ENCODE peak calls at places on chromosomes 7 and 10, in six cellular contexts. One of them, this sample, is unnamed.

GRCh38 chr7:106421181-106421762 is 136.5 kb upstream of the NAMPT start:
- DNase-seq in IMR-90: peak; percentile 95
- DNase-seq in H9: no peak
- DNase-seq in neuronal stem cell: no peak
- DNase-seq in mesendoderm: no peak
- DNase-seq in H1: no peak
- DNase-seq in this sample: peak; percentile 94

GRCh38 chr10:70978816-70979215 is 90.5 kb upstream of the PCBD1 start:
- DNase-seq in IMR-90: no peak
- DNase-seq in H9: no peak
- DNase-seq in neuronal stem cell: no peak
- DNase-seq in mesendoderm: no peak
- DNase-seq in H1: no peak
- DNase-seq in this sample: no peak

GRCh38 chr10:58217612-58218011 is 50.1 kb downstream of the IPMK start:
- DNase-seq in IMR-90: peak; percentile 44
- DNase-seq in H9: no peak
- DNase-seq in neuronal stem cell: no peak
- DNase-seq in mesendoderm: no peak
- DNase-seq in H1: no peak
- DNase-seq in this sample: no peak

GRCh38 chr10:101558206-101558605 is 29.9 kb downstream of the POLL start:
- DNase-seq in IMR-90: no peak
- DNase-seq in H9: peak; percentile 21
- DNase-seq in neuronal stem cell: no peak
- DNase-seq in mesendoderm: no peak
- DNase-seq in H1: no peak
- DNase-seq in this sample: no peak

GRCh38 chr10:69807122-69807521 is 5.4 kb downstream of the COL13A1 start:
- DNase-seq in IMR-90: peak; percentile 84
- DNase-seq in H9: no peak
- DNase-seq in neuronal stem cell: no peak
- DNase-seq in mesendoderm: no peak
- DNase-seq in H1: no peak
- DNase-seq in this sample: peak; percentile 62

GRCh38 chr10:80472234-80473095 is 18.4 kb downstream of the TSPAN14 start:
- DNase-seq in IMR-90: peak; percentile 85
- DNase-seq in H9: no peak
- DNase-seq in neuronal stem cell: no peak
- DNase-seq in mesendoderm: no peak
- DNase-seq in H1: no peak
- DNase-seq in this sample: peak; percentile 87

GRCh38 chr10:88921194-88921593 is 31.4 kb downstream of the ACTA2 start:
- DNase-seq in IMR-90: no peak
- DNase-seq in H9: no peak
- DNase-seq in neuronal stem cell: no peak
- DNase-seq in mesendoderm: peak; percentile 51
- DNase-seq in H1: no peak
- DNase-seq in this sample: no peak

GRCh38 chr7:2978403-2978802 is 65.3 kb downstream of the CARD11 start:
- DNase-seq in IMR-90: no peak
- DNase-seq in H9: peak; percentile 69
- DNase-seq in neuronal stem cell: no peak
- DNase-seq in mesendoderm: peak; percentile 68
- DNase-seq in H1: peak; percentile 78
- DNase-seq in this sample: no peak

GRCh38 chr7:50217961-50218360 is 86.6 kb upstream of the IKZF1 start:
- DNase-seq in IMR-90: no peak
- DNase-seq in H9: no peak
- DNase-seq in neuronal stem cell: no peak
- DNase-seq in mesendoderm: no peak
- DNase-seq in H1: no peak
- DNase-seq in this sample: no peak

GRCh38 chr10:69269761-69270160 is 8.5 kb upstream of the HK1 start:
- DNase-seq in IMR-90: peak; percentile 17
- DNase-seq in H9: no peak
- DNase-seq in neuronal stem cell: no peak
- DNase-seq in mesendoderm: no peak
- DNase-seq in H1: no peak
- DNase-seq in this sample: peak; percentile 46

GRCh38 chr7:31073486-31074383 is 21.6 kb downstream of the ADCYAP1R1 start:
- DNase-seq in IMR-90: no peak
- DNase-seq in H9: no peak
- DNase-seq in neuronal stem cell: no peak
- DNase-seq in mesendoderm: no peak
- DNase-seq in H1: no peak
- DNase-seq in this sample: no peak

GRCh38 chr7:90592036-90592435 is 4.1 kb upstream of the CDK14 start:
- DNase-seq in IMR-90: no peak
- DNase-seq in H9: no peak
- DNase-seq in neuronal stem cell: no peak
- DNase-seq in mesendoderm: no peak
- DNase-seq in H1: no peak
- DNase-seq in this sample: peak; percentile 37

GRCh38 chr7:103076767-103077166 is 1.8 kb downstream of the ARMC10 start:
- DNase-seq in IMR-90: no peak
- DNase-seq in H9: no peak
- DNase-seq in neuronal stem cell: no peak
- DNase-seq in mesendoderm: no peak
- DNase-seq in H1: no peak
- DNase-seq in this sample: no peak

GRCh38 chr10:93746844-93747284 is 10.9 kb upstream of the LGI1 start:
- DNase-seq in IMR-90: peak; percentile 89
- DNase-seq in H9: peak; percentile 86
- DNase-seq in neuronal stem cell: no peak
- DNase-seq in mesendoderm: peak; percentile 97
- DNase-seq in H1: peak; percentile 66
- DNase-seq in this sample: peak; percentile 99

GRCh38 chr10:91219371-91220193 is 881 bp upstream of the PCGF5 start:
- DNase-seq in IMR-90: peak; percentile 29
- DNase-seq in H9: no peak
- DNase-seq in neuronal stem cell: no peak
- DNase-seq in mesendoderm: no peak
- DNase-seq in H1: no peak
- DNase-seq in this sample: no peak

GRCh38 chr10:112601214-112602090 is 154.4 kb downstream of the VTI1A start:
- DNase-seq in IMR-90: no peak
- DNase-seq in H9: no peak
- DNase-seq in neuronal stem cell: no peak
- DNase-seq in mesendoderm: no peak
- DNase-seq in H1: no peak
- DNase-seq in this sample: no peak

GRCh38 chr10:73798927-73799563 is 12.4 kb downstream of the NDST2 start:
- DNase-seq in IMR-90: no peak
- DNase-seq in H9: no peak
- DNase-seq in neuronal stem cell: no peak
- DNase-seq in mesendoderm: no peak
- DNase-seq in H1: no peak
- DNase-seq in this sample: no peak

GRCh38 chr7:70719120-70719519 is 412.8 kb upstream of the GALNT17 start:
- DNase-seq in IMR-90: no peak
- DNase-seq in H9: no peak
- DNase-seq in neuronal stem cell: no peak
- DNase-seq in mesendoderm: no peak
- DNase-seq in H1: no peak
- DNase-seq in this sample: no peak

GRCh38 chr10:60420991-60421894 is 31.6 kb upstream of the ANK3 start:
- DNase-seq in IMR-90: no peak
- DNase-seq in H9: no peak
- DNase-seq in neuronal stem cell: no peak
- DNase-seq in mesendoderm: no peak
- DNase-seq in H1: no peak
- DNase-seq in this sample: no peak

GRCh38 chr10:113269333-113269732 is 283.5 kb upstream of the HABP2 start:
- DNase-seq in IMR-90: no peak
- DNase-seq in H9: no peak
- DNase-seq in neuronal stem cell: no peak
- DNase-seq in mesendoderm: peak; percentile 20
- DNase-seq in H1: no peak
- DNase-seq in this sample: no peak

GRCh38 chr7:107594961-107595737 is 15.1 kb downstream of the BCAP29 start:
- DNase-seq in IMR-90: peak; percentile 94
- DNase-seq in H9: no peak
- DNase-seq in neuronal stem cell: no peak
- DNase-seq in mesendoderm: peak; percentile 79
- DNase-seq in H1: no peak
- DNase-seq in this sample: peak; percentile 72

GRCh38 chr10:99524050-99524666 is 8.6 kb upstream of the NKX2-3 start:
- DNase-seq in IMR-90: no peak
- DNase-seq in H9: no peak
- DNase-seq in neuronal stem cell: no peak
- DNase-seq in mesendoderm: peak; percentile 85
- DNase-seq in H1: no peak
- DNase-seq in this sample: peak; percentile 80

GRCh38 chr10:99522078-99522479 is 10.7 kb upstream of the NKX2-3 start:
- DNase-seq in IMR-90: no peak
- DNase-seq in H9: peak; percentile 49
- DNase-seq in neuronal stem cell: no peak
- DNase-seq in mesendoderm: no peak
- DNase-seq in H1: peak; percentile 62
- DNase-seq in this sample: peak; percentile 74

GRCh38 chr10:99523251-99523773 is 9.4 kb upstream of the NKX2-3 start:
- DNase-seq in IMR-90: no peak
- DNase-seq in H9: peak; percentile 81
- DNase-seq in neuronal stem cell: no peak
- DNase-seq in mesendoderm: peak; percentile 88
- DNase-seq in H1: peak; percentile 68
- DNase-seq in this sample: peak; percentile 84

GRCh38 chr10:99521474-99522077 is 11.2 kb upstream of the NKX2-3 start:
- DNase-seq in IMR-90: no peak
- DNase-seq in H9: peak; percentile 59
- DNase-seq in neuronal stem cell: no peak
- DNase-seq in mesendoderm: peak; percentile 67
- DNase-seq in H1: peak; percentile 62
- DNase-seq in this sample: peak; percentile 75

DNA sequence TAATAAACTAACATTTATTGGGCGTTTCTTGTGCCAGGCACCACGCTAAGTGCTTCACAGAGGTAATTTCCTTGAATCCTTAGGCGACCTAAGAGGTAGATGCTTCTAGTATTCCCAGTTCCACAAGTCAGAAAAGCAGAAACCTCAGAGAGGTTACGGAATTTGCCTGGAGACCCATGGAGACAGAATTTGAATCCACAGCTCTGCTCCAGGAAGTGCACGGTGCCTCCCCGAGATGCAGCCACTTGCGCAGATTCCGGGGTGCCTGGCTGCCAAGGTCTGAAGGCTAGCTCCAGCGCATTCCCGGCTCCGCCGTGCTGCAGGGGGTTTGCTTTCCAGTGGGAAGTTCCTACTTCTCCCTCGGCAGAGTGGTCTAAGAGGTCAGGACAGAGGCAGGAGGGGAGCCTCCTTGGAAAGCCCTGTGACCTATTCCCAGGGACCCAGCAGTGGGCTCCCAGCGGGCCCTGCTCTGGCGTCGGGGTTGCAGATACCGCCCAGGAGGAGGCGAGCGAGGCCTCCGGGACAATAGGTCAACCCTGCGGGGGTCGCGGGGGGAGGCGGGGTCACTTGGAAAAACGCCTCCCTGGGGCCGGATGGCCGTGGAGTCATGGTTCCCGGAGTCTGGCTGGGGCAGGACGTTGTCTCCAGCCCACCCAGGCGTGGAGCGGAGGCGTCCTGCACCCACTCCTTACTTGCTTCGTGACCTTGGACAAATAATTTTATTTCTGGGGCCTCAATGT is 10.1 kb upstream of the NKX2-3 start:
- DNase-seq in IMR-90: no peak
- DNase-seq in H9: peak; percentile 87
- DNase-seq in neuronal stem cell: no peak
- DNase-seq in mesendoderm: peak; percentile 88
- DNase-seq in H1: peak; percentile 89
- DNase-seq in this sample: peak; percentile 66
- H3K18ac ChIP-seq in IMR-90: no peak overlapping the region
- H3K18ac ChIP-seq in H9: no peak overlapping the region
- H3K18ac ChIP-seq in neuronal stem cell: peak overlapping the region; percentile 68
- H3K18ac ChIP-seq in mesendoderm: no peak overlapping the region
- H3K18ac ChIP-seq in H1: peak overlapping the region; percentile 28
- H3K18ac ChIP-seq in this sample: peak overlapping the region; percentile 89

GRCh38 chr7:908159-908918 is 32.0 kb downstream of the GET4 start:
- DNase-seq in IMR-90: no peak
- DNase-seq in H9: no peak
- DNase-seq in neuronal stem cell: no peak
- DNase-seq in mesendoderm: no peak
- DNase-seq in H1: no peak
- DNase-seq in this sample: no peak
- H3K18ac ChIP-seq in IMR-90: no peak overlapping the region
- H3K18ac ChIP-seq in H9: no peak overlapping the region
- H3K18ac ChIP-seq in neuronal stem cell: peak overlapping the region; percentile 87
- H3K18ac ChIP-seq in mesendoderm: no peak overlapping the region
- H3K18ac ChIP-seq in H1: no peak overlapping the region
- H3K18ac ChIP-seq in this sample: peak overlapping the region; percentile 50

GRCh38 chr7:120860151-120860550 is 2.2 kb upstream of the TSPAN12 start:
- DNase-seq in IMR-90: no peak
- DNase-seq in H9: no peak
- DNase-seq in neuronal stem cell: no peak
- DNase-seq in mesendoderm: no peak
- DNase-seq in H1: no peak
- DNase-seq in this sample: no peak

GRCh38 chr7:120856621-120857352 is 1.2 kb downstream of the TSPAN12 start:
- DNase-seq in IMR-90: peak; percentile 8
- DNase-seq in H9: peak; percentile 76
- DNase-seq in neuronal stem cell: peak; percentile 75
- DNase-seq in mesendoderm: peak; percentile 92
- DNase-seq in H1: peak; percentile 79
- DNase-seq in this sample: peak; percentile 74

GRCh38 chr7:120856198-120856597 is 1.7 kb downstream of the TSPAN12 start:
- DNase-seq in IMR-90: no peak
- DNase-seq in H9: no peak
- DNase-seq in neuronal stem cell: no peak
- DNase-seq in mesendoderm: peak; percentile 54
- DNase-seq in H1: no peak
- DNase-seq in this sample: no peak

GRCh38 chr7:120857558-120858298 is at the start of gene TSPAN12:
- DNase-seq in IMR-90: peak; percentile 54
- DNase-seq in H9: peak; percentile 87
- DNase-seq in neuronal stem cell: peak; percentile 90
- DNase-seq in mesendoderm: peak; percentile 95
- DNase-seq in H1: peak; percentile 85
- DNase-seq in this sample: peak; percentile 93

GRCh38 chr7:120858299-120858636 is 324 bp upstream of the TSPAN12 start:
- DNase-seq in IMR-90: no peak
- DNase-seq in H9: no peak
- DNase-seq in neuronal stem cell: no peak
- DNase-seq in mesendoderm: no peak
- DNase-seq in H1: no peak
- DNase-seq in this sample: no peak
- H3K18ac ChIP-seq in IMR-90: peak overlapping the region; percentile 78
- H3K18ac ChIP-seq in H9: no peak overlapping the region
- H3K18ac ChIP-seq in neuronal stem cell: no peak overlapping the region
- H3K18ac ChIP-seq in mesendoderm: peak overlapping the region; percentile 97
- H3K18ac ChIP-seq in H1: peak overlapping the region; percentile 63
- H3K18ac ChIP-seq in this sample: peak overlapping the region; percentile 25

DNA sequence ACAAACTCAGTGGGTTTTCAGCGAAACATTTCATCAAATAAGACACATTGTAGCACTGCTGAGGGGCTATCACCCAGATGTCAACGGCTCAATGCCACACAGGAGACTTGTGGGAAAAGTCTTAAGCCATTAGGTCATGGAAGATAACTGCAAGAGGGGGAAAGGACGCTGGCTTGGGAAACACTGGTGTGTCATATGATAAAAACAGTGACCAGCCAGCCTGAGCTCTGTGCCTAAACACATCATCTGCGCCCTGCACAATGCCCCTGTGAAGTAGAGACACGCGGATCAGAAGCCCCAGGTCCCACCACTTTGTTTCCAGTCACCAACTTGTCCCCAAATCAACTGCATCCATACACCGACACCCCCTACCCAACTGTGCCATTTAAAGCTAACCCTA is 116.7 kb downstream of the TNS3 start:
- DNase-seq in IMR-90: peak; percentile 56
- DNase-seq in H9: no peak
- DNase-seq in neuronal stem cell: no peak
- DNase-seq in mesendoderm: peak; percentile 70
- DNase-seq in H1: no peak
- DNase-seq in this sample: peak; percentile 78
- H3K18ac ChIP-seq in IMR-90: no peak overlapping the region
- H3K18ac ChIP-seq in H9: no peak overlapping the region
- H3K18ac ChIP-seq in neuronal stem cell: no peak overlapping the region
- H3K18ac ChIP-seq in mesendoderm: no peak overlapping the region
- H3K18ac ChIP-seq in H1: no peak overlapping the region
- H3K18ac ChIP-seq in this sample: no peak overlapping the region